ENCODE peak calls at places on chromosomes 5 and 9, in ten cellular contexts. One of them, this sample, is unnamed.

GRCh38 chr5:6142353-6142752 is 236.0 kb downstream of the MED10 start:
- DNase-seq in psoas muscle: no peak
- DNase-seq in RWPE1: no peak
- DNase-seq in fibroblast of lung: no peak
- DNase-seq in A673: no peak
- DNase-seq in left ventricle myocardium inferior: no peak
- DNase-seq in CD8-positive, alpha-beta T cell: no peak
- DNase-seq in heart left ventricle: no peak
- DNase-seq in esophagus squamous epithelium: no peak
- DNase-seq in CD8-positive, alpha-beta memory T cell: no peak
- DNase-seq in this sample: no peak

GRCh38 chr5:17248999-17249634 is 31.7 kb downstream of the BASP1 start:
- DNase-seq in fibroblast of lung: peak; percentile 99
- DNase-seq in heart left ventricle: no peak
- DNase-seq in psoas muscle: no peak
- DNase-seq in CD8-positive, alpha-beta T cell: no peak
- DNase-seq in A673: peak; percentile 93
- DNase-seq in left ventricle myocardium inferior: no peak
- DNase-seq in esophagus squamous epithelium: no peak
- DNase-seq in RWPE1: peak; percentile 97
- DNase-seq in CD8-positive, alpha-beta memory T cell: no peak
- DNase-seq in this sample: no peak

GRCh38 chr5:124605516-124605915 is 140.9 kb downstream of the ZNF608 start:
- DNase-seq in esophagus squamous epithelium: no peak
- DNase-seq in RWPE1: no peak
- DNase-seq in CD8-positive, alpha-beta memory T cell: no peak
- DNase-seq in psoas muscle: peak; percentile 35
- DNase-seq in fibroblast of lung: no peak
- DNase-seq in A673: no peak
- DNase-seq in CD8-positive, alpha-beta T cell: no peak
- DNase-seq in left ventricle myocardium inferior: peak; percentile 42
- DNase-seq in heart left ventricle: no peak
- DNase-seq in this sample: no peak

GRCh38 chr9:3909966-3910650 is 384.3 kb upstream of the RFX3 start:
- DNase-seq in CD8-positive, alpha-beta memory T cell: no peak
- DNase-seq in CD8-positive, alpha-beta T cell: no peak
- DNase-seq in heart left ventricle: no peak
- DNase-seq in psoas muscle: no peak
- DNase-seq in fibroblast of lung: no peak
- DNase-seq in left ventricle myocardium inferior: no peak
- DNase-seq in A673: no peak
- DNase-seq in esophagus squamous epithelium: no peak
- DNase-seq in RWPE1: no peak
- DNase-seq in this sample: no peak

GRCh38 chr5:72608297-72608696 is 101.1 kb upstream of the ZNF366 start:
- DNase-seq in A673: no peak
- DNase-seq in RWPE1: no peak
- DNase-seq in CD8-positive, alpha-beta memory T cell: no peak
- DNase-seq in heart left ventricle: no peak
- DNase-seq in CD8-positive, alpha-beta T cell: no peak
- DNase-seq in psoas muscle: no peak
- DNase-seq in left ventricle myocardium inferior: peak; percentile 19
- DNase-seq in fibroblast of lung: peak; percentile 86
- DNase-seq in esophagus squamous epithelium: no peak
- DNase-seq in this sample: no peak

GRCh38 chr5:164672931-164673694 is 1167.7 kb downstream of the MAT2B start:
- DNase-seq in fibroblast of lung: peak; percentile 44
- DNase-seq in A673: peak; percentile 4
- DNase-seq in esophagus squamous epithelium: no peak
- DNase-seq in CD8-positive, alpha-beta memory T cell: no peak
- DNase-seq in CD8-positive, alpha-beta T cell: no peak
- DNase-seq in left ventricle myocardium inferior: no peak
- DNase-seq in heart left ventricle: no peak
- DNase-seq in psoas muscle: no peak
- DNase-seq in RWPE1: peak; percentile 23
- DNase-seq in this sample: no peak

GRCh38 chr5:83837261-83837894 is 116.7 kb upstream of the HAPLN1 start:
- DNase-seq in esophagus squamous epithelium: no peak
- DNase-seq in psoas muscle: no peak
- DNase-seq in heart left ventricle: no peak
- DNase-seq in CD8-positive, alpha-beta T cell: no peak
- DNase-seq in left ventricle myocardium inferior: no peak
- DNase-seq in A673: no peak
- DNase-seq in RWPE1: no peak
- DNase-seq in fibroblast of lung: no peak
- DNase-seq in CD8-positive, alpha-beta memory T cell: no peak
- DNase-seq in this sample: no peak

GRCh38 chr9:126406075-126406675 is 79.5 kb downstream of the MVB12B start:
- DNase-seq in fibroblast of lung: no peak
- DNase-seq in RWPE1: no peak
- DNase-seq in psoas muscle: no peak
- DNase-seq in esophagus squamous epithelium: no peak
- DNase-seq in A673: no peak
- DNase-seq in heart left ventricle: no peak
- DNase-seq in left ventricle myocardium inferior: no peak
- DNase-seq in CD8-positive, alpha-beta memory T cell: no peak
- DNase-seq in CD8-positive, alpha-beta T cell: no peak
- DNase-seq in this sample: no peak

GRCh38 chr9:132077881-132078280 is 1.8 kb downstream of the MED27 start:
- DNase-seq in heart left ventricle: no peak
- DNase-seq in CD8-positive, alpha-beta T cell: no peak
- DNase-seq in psoas muscle: no peak
- DNase-seq in left ventricle myocardium inferior: no peak
- DNase-seq in fibroblast of lung: no peak
- DNase-seq in RWPE1: no peak
- DNase-seq in A673: no peak
- DNase-seq in CD8-positive, alpha-beta memory T cell: no peak
- DNase-seq in esophagus squamous epithelium: no peak
- DNase-seq in this sample: no peak

GRCh38 chr9:100601216-100601615 is 23.3 kb downstream of the CAVIN4 start:
- DNase-seq in CD8-positive, alpha-beta T cell: no peak
- DNase-seq in heart left ventricle: peak; percentile 14
- DNase-seq in A673: peak; percentile 80
- DNase-seq in fibroblast of lung: peak; percentile 54
- DNase-seq in left ventricle myocardium inferior: no peak
- DNase-seq in esophagus squamous epithelium: no peak
- DNase-seq in CD8-positive, alpha-beta memory T cell: no peak
- DNase-seq in psoas muscle: no peak
- DNase-seq in RWPE1: peak; percentile 62
- DNase-seq in this sample: no peak

GRCh38 chr5:168314735-168315411 is 23.4 kb downstream of the WWC1 start:
- DNase-seq in left ventricle myocardium inferior: no peak
- DNase-seq in A673: no peak
- DNase-seq in CD8-positive, alpha-beta T cell: no peak
- DNase-seq in RWPE1: peak; percentile 96
- DNase-seq in CD8-positive, alpha-beta memory T cell: no peak
- DNase-seq in esophagus squamous epithelium: no peak
- DNase-seq in fibroblast of lung: peak; percentile 91
- DNase-seq in psoas muscle: no peak
- DNase-seq in heart left ventricle: no peak
- DNase-seq in this sample: no peak

GRCh38 chr5:130836729-130837660 is 328.1 kb downstream of the HINT1 start:
- DNase-seq in psoas muscle: no peak
- DNase-seq in fibroblast of lung: no peak
- DNase-seq in CD8-positive, alpha-beta T cell: no peak
- DNase-seq in CD8-positive, alpha-beta memory T cell: no peak
- DNase-seq in left ventricle myocardium inferior: no peak
- DNase-seq in RWPE1: peak; percentile 10
- DNase-seq in esophagus squamous epithelium: no peak
- DNase-seq in A673: peak; percentile 3
- DNase-seq in heart left ventricle: no peak
- DNase-seq in this sample: no peak

DNA sequence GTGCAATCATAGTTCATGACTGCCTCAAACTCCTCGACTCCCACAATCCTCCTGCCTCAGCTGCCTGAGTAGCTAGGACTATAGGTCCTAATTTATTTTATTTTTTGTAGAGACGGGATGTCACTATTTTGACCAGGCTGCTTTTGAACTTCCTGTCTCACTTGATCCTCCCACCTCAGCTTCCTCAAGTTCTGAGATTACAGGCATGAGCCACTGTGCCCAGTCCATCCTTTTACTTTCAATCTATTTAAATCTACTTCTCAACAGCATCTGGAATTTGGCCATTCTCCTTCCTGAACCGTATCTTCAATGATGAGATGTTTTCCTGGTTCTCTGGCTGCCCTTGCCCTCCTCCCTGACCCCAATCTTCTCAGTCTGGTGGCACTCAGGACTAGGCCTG is 12.2 kb upstream of the GRIN1 start:
- DNase-seq in psoas muscle: no peak
- DNase-seq in esophagus squamous epithelium: no peak
- DNase-seq in left ventricle myocardium inferior: no peak
- DNase-seq in fibroblast of lung: no peak
- DNase-seq in RWPE1: no peak
- DNase-seq in CD8-positive, alpha-beta memory T cell: no peak
- DNase-seq in CD8-positive, alpha-beta T cell: no peak
- DNase-seq in heart left ventricle: no peak
- DNase-seq in A673: no peak
- DNase-seq in this sample: no peak
- H3K27ac ChIP-seq in psoas muscle: no peak overlapping the region
- H3K27ac ChIP-seq in esophagus squamous epithelium: peak overlapping the region; percentile 48
- H3K27ac ChIP-seq in left ventricle myocardium inferior: peak overlapping the region; percentile 86
- H3K27ac ChIP-seq in fibroblast of lung: no peak overlapping the region
- H3K27ac ChIP-seq in RWPE1: peak overlapping the region; percentile 83
- H3K27ac ChIP-seq in CD8-positive, alpha-beta memory T cell: peak overlapping the region; percentile 81
- H3K27ac ChIP-seq in CD8-positive, alpha-beta T cell: no peak overlapping the region
- H3K27ac ChIP-seq in heart left ventricle: peak overlapping the region; percentile 53
- H3K27ac ChIP-seq in A673: no peak overlapping the region
- H3K27ac ChIP-seq in this sample: peak overlapping the region; percentile 58

DNA sequence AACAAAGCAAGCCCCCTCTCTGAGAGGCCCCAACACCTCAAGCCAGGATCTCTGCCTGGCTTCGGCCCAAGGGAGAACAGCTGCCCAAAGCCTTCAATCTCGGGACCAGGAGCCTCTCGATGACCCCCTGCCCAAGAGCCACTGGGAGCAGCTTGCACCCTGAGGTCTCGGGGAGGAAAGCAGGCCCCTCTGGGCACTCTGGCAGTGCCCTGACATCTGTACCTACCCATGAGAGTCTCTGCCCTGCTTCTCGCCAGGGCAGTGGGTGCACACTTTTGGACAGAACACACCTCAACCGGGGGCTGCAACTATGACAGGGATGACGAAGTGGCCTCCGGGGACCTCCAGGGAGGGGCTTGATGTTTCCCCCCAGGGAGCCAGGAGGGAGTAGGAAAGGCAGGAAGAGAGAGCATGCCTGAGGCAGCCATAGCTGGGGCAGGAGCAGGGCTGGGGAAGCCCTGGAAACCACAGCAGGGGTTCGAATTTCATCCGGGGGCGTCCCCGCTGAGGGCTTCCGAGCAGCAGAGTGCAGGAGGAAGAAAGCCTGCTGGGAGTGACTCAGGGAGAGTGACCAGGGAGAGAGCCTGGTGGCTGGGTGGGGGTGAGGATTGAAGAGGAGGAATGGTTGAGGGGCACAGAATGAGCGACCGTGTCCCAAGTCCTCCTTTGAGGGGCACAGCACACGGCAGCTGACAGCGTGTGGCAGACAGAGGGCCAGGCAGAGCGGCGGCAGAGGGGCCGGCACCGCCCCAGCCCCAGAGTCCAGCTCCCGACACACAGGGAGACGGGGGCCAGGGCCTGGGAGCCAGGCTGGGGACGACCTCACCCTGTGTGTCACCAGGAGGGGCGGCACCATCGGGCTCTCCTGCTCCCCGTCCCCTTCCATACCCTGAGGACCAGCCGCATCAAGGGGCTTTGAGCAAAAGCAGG is 1.8 kb downstream of the LPCAT1 start:
- DNase-seq in CD8-positive, alpha-beta T cell: peak; percentile 48
- DNase-seq in RWPE1: peak; percentile 54
- DNase-seq in fibroblast of lung: peak; percentile 72
- DNase-seq in A673: peak; percentile 75
- DNase-seq in psoas muscle: peak; percentile 27
- DNase-seq in heart left ventricle: peak; percentile 56
- DNase-seq in left ventricle myocardium inferior: no peak
- DNase-seq in esophagus squamous epithelium: no peak
- DNase-seq in CD8-positive, alpha-beta memory T cell: no peak
- DNase-seq in this sample: peak; percentile 8
- H3K27ac ChIP-seq in CD8-positive, alpha-beta T cell: peak overlapping the region; percentile 21
- H3K27ac ChIP-seq in RWPE1: peak overlapping the region; percentile 78
- H3K27ac ChIP-seq in fibroblast of lung: peak overlapping the region; percentile 81
- H3K27ac ChIP-seq in A673: peak overlapping the region; percentile 59
- H3K27ac ChIP-seq in psoas muscle: no peak overlapping the region
- H3K27ac ChIP-seq in heart left ventricle: no peak overlapping the region
- H3K27ac ChIP-seq in left ventricle myocardium inferior: no peak overlapping the region
- H3K27ac ChIP-seq in esophagus squamous epithelium: no peak overlapping the region
- H3K27ac ChIP-seq in CD8-positive, alpha-beta memory T cell: peak overlapping the region; percentile 57
- H3K27ac ChIP-seq in this sample: no peak overlapping the region

DNA sequence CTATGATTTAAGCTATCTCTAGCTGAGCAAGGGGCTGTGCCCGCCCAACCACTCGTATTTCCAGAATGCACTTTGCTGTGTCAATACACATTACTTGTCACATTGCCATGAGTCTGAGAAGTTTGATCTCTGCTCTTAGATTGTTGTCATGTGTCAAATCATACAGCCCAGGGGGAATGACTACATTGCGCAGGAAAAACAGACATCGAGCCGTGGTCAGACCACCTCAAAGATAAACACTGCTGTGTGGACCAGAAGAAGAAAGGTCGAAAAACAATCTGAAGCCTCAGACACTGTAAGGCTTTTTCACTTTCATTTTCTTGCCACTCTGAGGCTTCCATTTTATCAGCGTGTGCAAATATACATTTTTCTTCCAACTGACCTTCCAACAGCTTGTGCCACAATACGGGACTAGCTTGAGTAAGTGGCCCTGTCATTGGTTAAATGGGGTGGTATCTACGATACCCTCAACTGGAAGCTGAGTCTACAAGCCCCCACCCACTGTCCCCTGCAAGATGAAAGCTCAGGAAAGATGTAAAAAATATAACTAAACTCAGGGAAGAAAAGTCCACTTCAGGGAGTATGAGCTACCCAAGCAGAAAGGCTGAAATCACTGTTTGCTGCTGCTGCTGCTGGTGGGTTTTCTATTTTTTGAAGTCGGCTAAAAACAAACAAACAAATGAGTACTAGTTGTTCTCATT is 603.0 kb downstream of the BNC2 start:
- DNase-seq in psoas muscle: no peak
- DNase-seq in A673: no peak
- DNase-seq in fibroblast of lung: peak; percentile 76
- DNase-seq in CD8-positive, alpha-beta T cell: no peak
- DNase-seq in CD8-positive, alpha-beta memory T cell: no peak
- DNase-seq in esophagus squamous epithelium: no peak
- DNase-seq in heart left ventricle: no peak
- DNase-seq in RWPE1: no peak
- DNase-seq in left ventricle myocardium inferior: no peak
- DNase-seq in this sample: no peak
- H3K27ac ChIP-seq in psoas muscle: no peak overlapping the region
- H3K27ac ChIP-seq in A673: no peak overlapping the region
- H3K27ac ChIP-seq in fibroblast of lung: peak overlapping the region; percentile 64
- H3K27ac ChIP-seq in CD8-positive, alpha-beta T cell: no peak overlapping the region
- H3K27ac ChIP-seq in CD8-positive, alpha-beta memory T cell: no peak overlapping the region
- H3K27ac ChIP-seq in esophagus squamous epithelium: peak overlapping the region; percentile 31
- H3K27ac ChIP-seq in heart left ventricle: no peak overlapping the region
- H3K27ac ChIP-seq in RWPE1: no peak overlapping the region
- H3K27ac ChIP-seq in left ventricle myocardium inferior: peak overlapping the region; percentile 35
- H3K27ac ChIP-seq in this sample: no peak overlapping the region

DNA sequence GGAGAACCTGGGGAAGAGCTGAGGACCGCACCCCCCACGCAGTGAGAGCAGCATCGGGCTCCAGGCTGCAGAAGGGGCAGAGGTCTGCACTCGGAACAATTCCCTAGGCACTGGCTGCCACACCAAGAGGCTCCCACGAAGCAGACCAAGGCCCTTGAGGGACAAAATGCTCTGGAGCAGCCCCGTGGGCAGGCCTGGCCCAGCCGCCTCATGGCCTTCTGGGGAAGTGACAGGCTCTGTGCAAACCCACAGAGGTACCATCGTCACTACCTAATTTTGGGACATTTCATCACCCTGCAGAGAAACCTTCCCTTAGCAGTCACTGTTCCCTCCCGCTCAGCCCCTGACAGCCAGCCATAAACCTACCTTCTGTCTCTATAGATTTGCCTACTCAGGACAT is 15.9 kb downstream of the FBXW5 start:
- DNase-seq in fibroblast of lung: no peak
- DNase-seq in esophagus squamous epithelium: no peak
- DNase-seq in left ventricle myocardium inferior: peak; percentile 62
- DNase-seq in A673: no peak
- DNase-seq in psoas muscle: peak; percentile 68
- DNase-seq in CD8-positive, alpha-beta memory T cell: no peak
- DNase-seq in RWPE1: no peak
- DNase-seq in CD8-positive, alpha-beta T cell: no peak
- DNase-seq in heart left ventricle: peak; percentile 64
- DNase-seq in this sample: peak; percentile 70
- H3K27ac ChIP-seq in fibroblast of lung: no peak overlapping the region
- H3K27ac ChIP-seq in esophagus squamous epithelium: no peak overlapping the region
- H3K27ac ChIP-seq in left ventricle myocardium inferior: peak overlapping the region; percentile 91
- H3K27ac ChIP-seq in A673: no peak overlapping the region
- H3K27ac ChIP-seq in psoas muscle: peak overlapping the region; percentile 98
- H3K27ac ChIP-seq in CD8-positive, alpha-beta memory T cell: no peak overlapping the region
- H3K27ac ChIP-seq in RWPE1: peak overlapping the region; percentile 45
- H3K27ac ChIP-seq in CD8-positive, alpha-beta T cell: no peak overlapping the region
- H3K27ac ChIP-seq in heart left ventricle: peak overlapping the region; percentile 96
- H3K27ac ChIP-seq in this sample: peak overlapping the region; percentile 84

This sample was measured in heart right ventricle.